ENCODE peak calls at places on chromosomes 6 and 20, in ten cellular contexts. R is PC-3; J is SJCRH30; U is effector CD4-positive, alpha-beta T cell; H is GM03348; O is lung; T is HS-5; K is mesothelial cell of epicardium; P is stimulated activated CD4-positive, alpha-beta T cell treated with anti-CD3 and anti-CD28 coated beads, Interleukin-1b, Interleukin-23, amount 100 ng/mL, for 1 hour; Q is hypothalamus. L is an unnamed sample.

GRCh38 chr20:62978559-62978938 is 26.0 kb downstream of the SLC17A9 start:
- DNase-seq in U (no peak), O (no peak), J (no peak), H (no peak), P (no peak), Q (no peak), K (no peak), R (no peak), T (no peak), L (no peak)

GRCh38 chr6:158353851-158354508 is 41.7 kb downstream of the TULP4 start:
- DNase-seq in P (no peak), U (no peak), R (no peak), H (no peak), O (no peak), K (no peak), T (no peak), J (peak), Q (no peak), L (no peak)

GRCh38 chr6:39361657-39362486 is 39.4 kb upstream of the KCNK16 start:
- DNase-seq in Q (peak), J (peak), T (peak), R (peak), H (peak), P (peak), K (peak), O (peak), U (no peak), L (no peak)

GRCh38 chr20:33838035-33838864 is 27.1 kb downstream of the CHMP4B start:
- DNase-seq in R (no peak), T (no peak), J (no peak), Q (no peak), U (no peak), P (no peak), O (no peak), H (no peak), K (no peak), L (no peak)

GRCh38 chr6:37698264-37699137 is 818 bp upstream of the MDGA1 start:
- DNase-seq in T (peak), O (no peak), Q (peak), U (peak), H (peak), R (peak), K (no peak), J (peak), P (peak), L (peak)

GRCh38 chr6:123953920-123954319 is 150.3 kb downstream of the NKAIN2 start:
- DNase-seq in R (no peak), K (no peak), P (no peak), T (no peak), U (no peak), Q (no peak), H (no peak), O (no peak), J (no peak), L (no peak)

GRCh38 chr20:57411406-57412283 is 20.4 kb downstream of the RBM38 start:
- DNase-seq in O (no peak), U (no peak), R (no peak), P (no peak), J (no peak), T (no peak), H (no peak), K (no peak), Q (no peak), L (no peak)

GRCh38 chr6:87907521-87907920 is 140.1 kb upstream of the SPACA1 start:
- DNase-seq in H (peak), R (no peak), J (peak), U (no peak), P (no peak), O (no peak), K (no peak), Q (no peak), T (peak), L (peak)

GRCh38 chr6:8321671-8322404 is 113.5 kb downstream of the SLC35B3 start:
- DNase-seq in U (no peak), P (no peak), O (no peak), H (no peak), J (no peak), R (peak), T (no peak), K (no peak), Q (no peak), L (no peak)

GRCh38 chr6:145247677-145248419 is 487.5 kb downstream of the EPM2A start:
- DNase-seq in R (peak), H (peak), U (no peak), Q (peak), T (peak), O (no peak), J (no peak), K (no peak), P (no peak), L (no peak)

GRCh38 chr6:29461021-29461814 is 4.3 kb downstream of the OR2H1 start:
- DNase-seq in H (no peak), Q (no peak), K (no peak), P (no peak), O (no peak), U (no peak), R (no peak), J (no peak), T (no peak), L (no peak)

GRCh38 chr6:123972600-123973294 is 169.1 kb downstream of the NKAIN2 start:
- DNase-seq in H (no peak), P (no peak), O (no peak), U (no peak), J (no peak), R (no peak), K (no peak), T (no peak), Q (no peak), L (no peak)

GRCh38 chr6:132790450-132790849 is 8.0 kb downstream of the SLC18B1 start:
- DNase-seq in Q (no peak), H (no peak), T (no peak), P (no peak), U (no peak), K (no peak), J (no peak), O (no peak), R (no peak), L (no peak)

GRCh38 chr6:130167655-130168054 is 55.1 kb downstream of the SAMD3 start:
- DNase-seq in R (peak), Q (no peak), U (no peak), P (no peak), O (no peak), K (no peak), J (no peak), H (peak), T (no peak), L (no peak)

GRCh38 chr6:13695217-13695616 is 16.4 kb downstream of the RANBP9 start:
- DNase-seq in H (no peak), O (no peak), P (no peak), T (no peak), K (no peak), U (no peak), R (no peak), J (no peak), Q (no peak), L (no peak)

GRCh38 chr6:30684386-30685156 is 1.9 kb downstream of the PPP1R18 start:
- DNase-seq in Q (no peak), P (no peak), J (no peak), R (no peak), U (peak), T (no peak), K (no peak), H (peak), O (no peak), L (peak)

GRCh38 chr6:14948586-14949245 is 297.2 kb upstream of the JARID2 start:
- DNase-seq in P (no peak), Q (no peak), U (no peak), J (no peak), R (no peak), T (no peak), O (no peak), K (no peak), H (no peak), L (no peak)

GRCh38 chr20:54208492-54209044 is 681 bp downstream of the PFDN4 start:
- DNase-seq in H (peak), P (no peak), O (no peak), J (peak), T (peak), K (no peak), U (no peak), Q (peak), R (peak), L (no peak)

GRCh38 chr6:1617466-1618304 is 8.0 kb downstream of the FOXC1 start:
- DNase-seq in T (no peak), R (no peak), P (no peak), Q (no peak), H (no peak), O (no peak), U (no peak), J (no peak), K (no peak), L (no peak)

GRCh38 chr6:143755301-143755744 is 77.6 kb downstream of the PHACTR2 start:
- DNase-seq in R (no peak), T (no peak), K (no peak), U (no peak), J (no peak), H (no peak), Q (no peak), P (no peak), O (no peak), L (no peak)

GRCh38 chr6:35494161-35494563 is 2.7 kb downstream of the TEAD3 start:
- DNase-seq in H (peak), O (no peak), J (no peak), P (no peak), R (no peak), Q (no peak), K (no peak), T (no peak), U (no peak), L (no peak)

GRCh38 chr6:110337481-110337880 is 20.7 kb downstream of the METTL24 start:
- DNase-seq in Q (no peak), R (no peak), P (no peak), K (no peak), U (no peak), J (no peak), T (no peak), O (no peak), H (peak), L (no peak)

GRCh38 chr20:1423625-1424106 is 30.8 kb upstream of the FKBP1A start:
- DNase-seq in K (no peak), O (peak), H (no peak), U (no peak), Q (no peak), T (no peak), P (no peak), R (peak), J (peak), L (no peak)

GRCh38 chr6:34581561-34581920 is 25.4 kb upstream of the SPDEF start:
- DNase-seq in H (no peak), P (no peak), R (no peak), U (no peak), T (no peak), Q (no peak), K (no peak), J (no peak), O (no peak), L (no peak)

L was measured in effector memory CD8-positive, alpha-beta T cell.